ENCODE peak calls at places on chromosomes 1 and 21, in nine cellular contexts. F is GM12878, S is transverse colon, P is breast epithelium, J is K562, T is HCT116, B is prostate gland, C is suprapubic skin, D is endothelial cell of umbilical vein. V is an unnamed sample.

GRCh38 chr21:44436111-44436611 is 19.1 kb upstream of the LRRC3 start:
- DNase-seq in F (no peak), S (peak; percentile 1), P (no peak), J (no peak), T (no peak), B (no peak), C (peak; percentile 40), D (no peak), V (no peak)

GRCh38 chr1:92123868-92124267 is 43.7 kb downstream of the BTBD8 start:
- DNase-seq in F (no peak), S (no peak), P (no peak), J (no peak), T (no peak), B (no peak), C (no peak), D (no peak), V (no peak)

GRCh38 chr1:223390618-223391017 is 2.6 kb upstream of the CCDC185 start:
- DNase-seq in F (no peak), S (no peak), P (no peak), J (no peak), T (no peak), B (no peak), C (no peak), D (no peak), V (no peak)

GRCh38 chr1:39328722-39329121 is 124.2 kb downstream of the MACF1 start:
- DNase-seq in F (no peak), S (no peak), P (no peak), J (no peak), T (no peak), B (no peak), C (no peak), D (no peak), V (no peak)

GRCh38 chr21:30072496-30072895 is 94.1 kb downstream of the CLDN17 start:
- DNase-seq in F (no peak), S (peak; percentile 46), P (no peak), J (peak; percentile 28), T (no peak), B (peak; percentile 37), C (no peak), D (no peak), V (no peak)

GRCh38 chr1:204155881-204156280 is 4.0 kb upstream of the ETNK2 start:
- DNase-seq in F (no peak), S (no peak), P (no peak), J (no peak), T (no peak), B (no peak), C (no peak), D (no peak), V (no peak)

GRCh38 chr1:208243851-208244583 is at the start of gene PLXNA2:
- DNase-seq in F (no peak), S (peak; percentile 93), P (peak; percentile 66), J (peak; percentile 34), T (peak; percentile 15), B (peak; percentile 89), C (peak; percentile 76), D (peak; percentile 78), V (no peak)

GRCh38 chr1:161008857-161009554 is 11.9 kb downstream of the F11R start:
- DNase-seq in F (no peak), S (no peak), P (no peak), J (no peak), T (no peak), B (no peak), C (no peak), D (no peak), V (no peak)

GRCh38 chr1:235415008-235415904 is 48.0 kb downstream of the TBCE start:
- DNase-seq in F (peak; percentile 15), S (peak; percentile 70), P (peak; percentile 38), J (peak; percentile 84), T (peak; percentile 59), B (peak; percentile 63), C (no peak), D (peak; percentile 70), V (no peak)

GRCh38 chr1:33097137-33097611 is 16.2 kb downstream of the AZIN2 start:
- DNase-seq in F (no peak), S (no peak), P (no peak), J (peak; percentile 69), T (no peak), B (no peak), C (no peak), D (no peak), V (no peak)

GRCh38 chr1:239951518-239952130 is 140.1 kb upstream of the FMN2 start:
- DNase-seq in F (no peak), S (peak; percentile 65), P (peak; percentile 26), J (peak; percentile 77), T (peak; percentile 27), B (peak; percentile 71), C (no peak), D (peak; percentile 51), V (peak; percentile 50)

GRCh38 chr1:243325305-243325890 is 69.6 kb downstream of the SDCCAG8 start:
- DNase-seq in F (no peak), S (no peak), P (no peak), J (peak; percentile 75), T (peak; percentile 38), B (peak; percentile 22), C (no peak), D (peak; percentile 79), V (peak; percentile 51)

GRCh38 chr1:90175490-90176157 is 180.7 kb downstream of the ZNF326 start:
- DNase-seq in F (no peak), S (no peak), P (no peak), J (no peak), T (no peak), B (no peak), C (no peak), D (no peak), V (no peak)

GRCh38 chr1:230883964-230884363 is 15.6 kb upstream of the C1orf198 start:
- DNase-seq in F (no peak), S (no peak), P (no peak), J (no peak), T (no peak), B (no peak), C (no peak), D (no peak), V (no peak)

GRCh38 chr1:15885701-15886612 is 38.5 kb downstream of the SPEN start:
- DNase-seq in F (peak; percentile 36), S (peak; percentile 97), P (peak; percentile 98), J (peak; percentile 97), T (peak; percentile 41), B (peak; percentile 96), C (peak; percentile 98), D (peak; percentile 97), V (peak; percentile 55)

GRCh38 chr21:42306366-42307035 is 8.7 kb downstream of the TFF3 start:
- DNase-seq in F (no peak), S (no peak), P (no peak), J (no peak), T (no peak), B (no peak), C (peak; percentile 46), D (no peak), V (no peak)
- H3K4me1 ChIP-seq in F (no peaks in the 10 kb centered on the region), S (peaks cover 8% of the 10 kb centered on the region), P (no peaks in the 10 kb centered on the region), J (peaks cover 13% of the 10 kb centered on the region), T (no peaks in the 10 kb centered on the region), B (no peaks in the 10 kb centered on the region), C (peaks cover 9% of the 10 kb centered on the region), D (peaks cover 7% of the 10 kb centered on the region), V (peaks cover 5% of the 10 kb centered on the region)

GRCh38 chr1:46277658-46278373 is 25.6 kb downstream of the LRRC41 start:
- DNase-seq in F (no peak), S (no peak), P (no peak), J (peak; percentile 39), T (no peak), B (no peak), C (no peak), D (no peak), V (no peak)

GRCh38 chr1:46278807-46279206 is 24.6 kb downstream of the LRRC41 start:
- DNase-seq in F (no peak), S (no peak), P (peak; percentile 51), J (no peak), T (no peak), B (no peak), C (no peak), D (no peak), V (no peak)

GRCh38 chr1:46280092-46280491 is 23.3 kb downstream of the LRRC41 start:
- DNase-seq in F (no peak), S (no peak), P (no peak), J (no peak), T (no peak), B (no peak), C (no peak), D (no peak), V (no peak)

GRCh38 chr1:46284597-46285564 is 18.5 kb downstream of the LRRC41 start:
- DNase-seq in F (no peak), S (no peak), P (no peak), J (no peak), T (no peak), B (no peak), C (no peak), D (no peak), V (no peak)

DNA sequence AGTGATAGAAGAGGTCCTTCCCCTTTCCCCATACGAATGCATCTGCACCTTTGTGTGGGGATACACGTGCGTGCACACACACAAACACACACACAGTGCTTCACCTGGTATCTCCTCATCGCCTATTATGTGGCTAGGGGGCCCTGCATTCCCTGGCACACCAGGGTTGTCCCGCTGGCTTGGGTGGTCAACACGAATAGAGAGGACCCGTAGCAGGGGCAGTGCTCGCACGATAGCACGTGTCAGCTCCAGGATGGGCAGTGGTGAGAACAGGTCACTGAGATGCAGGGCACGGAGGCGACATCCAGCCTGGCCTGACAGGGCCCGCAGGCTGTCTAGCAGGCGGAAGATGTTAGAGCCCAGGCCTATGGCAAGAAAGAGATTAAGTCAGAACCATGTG is 22.4 kb downstream of the LRRC41 start:
- DNase-seq in F (no peak), S (no peak), P (no peak), J (no peak), T (no peak), B (no peak), C (no peak), D (no peak), V (no peak)
- TF ChIP-seq POLR2AphosphoS5 in F (no peak), S (no peak), P (no peak), J (no peak), T (no peak), B (no peak), C (no peak), D (no peak), V (no peak)

GRCh38 chr1:206566976-206567375 is 45.3 kb downstream of the EIF2D start:
- DNase-seq in F (no peak), S (no peak), P (no peak), J (no peak), T (no peak), B (no peak), C (no peak), D (no peak), V (no peak)
- H3K4me1 ChIP-seq in F (peaks cover 52% of the 10 kb centered on the region), S (peaks cover 5% of the 10 kb centered on the region), P (no peaks in the 10 kb centered on the region), J (peaks cover 5% of the 10 kb centered on the region), T (no peaks in the 10 kb centered on the region), B (no peaks in the 10 kb centered on the region), C (peaks cover 5% of the 10 kb centered on the region), D (peaks cover 5% of the 10 kb centered on the region), V (no peaks in the 10 kb centered on the region)

DNA sequence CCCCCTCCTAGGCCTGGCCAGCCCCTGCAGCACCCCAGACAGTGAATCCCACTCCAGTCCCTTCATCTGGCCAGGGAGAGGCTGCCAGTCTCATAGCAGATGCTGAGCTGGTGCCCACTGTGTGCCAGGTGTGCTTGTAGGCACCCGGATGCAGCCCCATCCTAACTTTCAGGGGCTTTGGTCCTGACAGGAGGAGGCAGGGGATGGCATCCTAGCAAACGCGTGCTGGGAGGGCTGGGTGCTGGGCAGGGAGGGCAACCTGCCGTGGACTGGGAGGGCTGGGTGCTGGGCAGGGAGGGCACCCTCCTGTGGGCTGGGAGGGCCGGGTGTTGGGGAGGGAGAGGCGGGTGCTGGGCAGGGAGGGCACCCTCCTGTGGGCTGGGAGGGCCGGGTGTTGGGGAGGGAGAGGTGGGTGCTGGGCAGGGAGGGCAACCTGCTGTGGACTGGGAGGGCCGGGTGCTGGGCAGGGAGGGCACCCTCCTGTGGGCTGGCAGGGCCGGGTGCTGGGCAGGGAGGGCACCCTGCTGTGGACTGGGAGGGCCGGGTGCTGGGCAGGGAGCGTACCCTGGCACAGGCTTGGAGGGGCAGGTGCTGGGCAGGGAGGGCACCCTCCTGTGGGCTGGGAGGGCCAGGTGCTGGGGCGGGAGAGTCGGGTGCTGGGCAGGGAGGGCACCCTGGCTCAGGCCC is 35.3 kb downstream of the SLC19A1 start:
- DNase-seq in F (no peak), S (no peak), P (no peak), J (no peak), T (no peak), B (no peak), C (peak; percentile 50), D (no peak), V (no peak)
- TF ChIP-seq POLR2AphosphoS5 in F (no peak), S (no peak), P (no peak), J (no peak), T (no peak), B (no peak), C (no peak), D (no peak), V (no peak)

V was measured in Panc1.